ENCODE peak calls at places on chromosomes 1 and 21, in eight cellular contexts. One of them, this sample, is unnamed.

GRCh38 chr1:231522931-231523642 is 5.4 kb upstream of the TSNAX start:
- DNase-seq in HEK293T: no peak
- DNase-seq in fibroblast of gingiva: no peak
- DNase-seq in fibroblast of the aortic adventitia: no peak
- DNase-seq in HFFc6: no peak
- DNase-seq in tibial artery: no peak
- DNase-seq in osteocyte: no peak
- DNase-seq in T-helper 9 cell: no peak
- DNase-seq in this sample: no peak

GRCh38 chr21:44927587-44928461 is 7.1 kb upstream of the ITGB2 start:
- DNase-seq in HEK293T: no peak
- DNase-seq in fibroblast of gingiva: peak
- DNase-seq in fibroblast of the aortic adventitia: peak
- DNase-seq in HFFc6: peak
- DNase-seq in tibial artery: no peak
- DNase-seq in osteocyte: no peak
- DNase-seq in T-helper 9 cell: peak
- DNase-seq in this sample: no peak

GRCh38 chr1:19373206-19374126 is 61.3 kb downstream of the SLC66A1 start:
- DNase-seq in HEK293T: no peak
- DNase-seq in fibroblast of gingiva: peak
- DNase-seq in fibroblast of the aortic adventitia: peak
- DNase-seq in HFFc6: no peak
- DNase-seq in tibial artery: peak
- DNase-seq in osteocyte: no peak
- DNase-seq in T-helper 9 cell: no peak
- DNase-seq in this sample: no peak

GRCh38 chr21:17519965-17520364 is 7.1 kb downstream of the CXADR start:
- DNase-seq in HEK293T: no peak
- DNase-seq in fibroblast of gingiva: no peak
- DNase-seq in fibroblast of the aortic adventitia: no peak
- DNase-seq in HFFc6: no peak
- DNase-seq in tibial artery: no peak
- DNase-seq in osteocyte: no peak
- DNase-seq in T-helper 9 cell: no peak
- DNase-seq in this sample: no peak

GRCh38 chr1:169217621-169218020 is 111.1 kb downstream of the ATP1B1 start:
- DNase-seq in HEK293T: no peak
- DNase-seq in fibroblast of gingiva: no peak
- DNase-seq in fibroblast of the aortic adventitia: no peak
- DNase-seq in HFFc6: no peak
- DNase-seq in tibial artery: no peak
- DNase-seq in osteocyte: no peak
- DNase-seq in T-helper 9 cell: no peak
- DNase-seq in this sample: no peak

GRCh38 chr1:19463204-19463803 is 22.0 kb downstream of the CAPZB start:
- DNase-seq in HEK293T: no peak
- DNase-seq in fibroblast of gingiva: no peak
- DNase-seq in fibroblast of the aortic adventitia: no peak
- DNase-seq in HFFc6: no peak
- DNase-seq in tibial artery: no peak
- DNase-seq in osteocyte: no peak
- DNase-seq in T-helper 9 cell: peak
- DNase-seq in this sample: no peak

GRCh38 chr1:151729157-151729965 is 8.0 kb downstream of the RIIAD1 start:
- DNase-seq in HEK293T: no peak
- DNase-seq in fibroblast of gingiva: no peak
- DNase-seq in fibroblast of the aortic adventitia: no peak
- DNase-seq in HFFc6: no peak
- DNase-seq in tibial artery: no peak
- DNase-seq in osteocyte: no peak
- DNase-seq in T-helper 9 cell: no peak
- DNase-seq in this sample: no peak

GRCh38 chr1:206925116-206925736 is 3.5 kb upstream of the FCMR start:
- DNase-seq in HEK293T: no peak
- DNase-seq in fibroblast of gingiva: no peak
- DNase-seq in fibroblast of the aortic adventitia: no peak
- DNase-seq in HFFc6: no peak
- DNase-seq in tibial artery: peak
- DNase-seq in osteocyte: no peak
- DNase-seq in T-helper 9 cell: no peak
- DNase-seq in this sample: no peak

GRCh38 chr1:179077396-179077795 is 4.5 kb upstream of the TOR3A start:
- DNase-seq in HEK293T: no peak
- DNase-seq in fibroblast of gingiva: peak
- DNase-seq in fibroblast of the aortic adventitia: peak
- DNase-seq in HFFc6: peak
- DNase-seq in tibial artery: no peak
- DNase-seq in osteocyte: no peak
- DNase-seq in T-helper 9 cell: no peak
- DNase-seq in this sample: no peak

GRCh38 chr1:53134961-53135734 is 7.3 kb downstream of the SLC1A7 start:
- DNase-seq in HEK293T: no peak
- DNase-seq in fibroblast of gingiva: peak
- DNase-seq in fibroblast of the aortic adventitia: peak
- DNase-seq in HFFc6: no peak
- DNase-seq in tibial artery: peak
- DNase-seq in osteocyte: no peak
- DNase-seq in T-helper 9 cell: no peak
- DNase-seq in this sample: no peak

GRCh38 chr1:47189844-47190562 is at the start of gene PDZK1IP1:
- DNase-seq in HEK293T: no peak
- DNase-seq in fibroblast of gingiva: peak
- DNase-seq in fibroblast of the aortic adventitia: peak
- DNase-seq in HFFc6: peak
- DNase-seq in tibial artery: peak
- DNase-seq in osteocyte: peak
- DNase-seq in T-helper 9 cell: no peak
- DNase-seq in this sample: peak

GRCh38 chr21:46161180-46161799 is 5.9 kb upstream of the FTCD start:
- DNase-seq in HEK293T: no peak
- DNase-seq in fibroblast of gingiva: no peak
- DNase-seq in fibroblast of the aortic adventitia: no peak
- DNase-seq in HFFc6: no peak
- DNase-seq in tibial artery: peak
- DNase-seq in osteocyte: peak
- DNase-seq in T-helper 9 cell: no peak
- DNase-seq in this sample: peak

GRCh38 chr1:35324486-35324885 is 56.0 kb downstream of the ZMYM4 start:
- DNase-seq in HEK293T: no peak
- DNase-seq in fibroblast of gingiva: peak
- DNase-seq in fibroblast of the aortic adventitia: peak
- DNase-seq in HFFc6: peak
- DNase-seq in tibial artery: no peak
- DNase-seq in osteocyte: no peak
- DNase-seq in T-helper 9 cell: no peak
- DNase-seq in this sample: no peak